ENCODE peak calls at places on chromosomes 6 and 20, in ten cellular contexts. R is dorsolateral prefrontal cortex; C is IMR-90; U is DMS 273 treated with DMSO at 0.1 percent for 48 hours; F is A549; J is effector CD8-positive, alpha-beta T cell; H is T-helper 2 cell treated with Interferon-gamma antibody and Interleukin-4, amounts not matched to agents 5 μg/mL and 100 μg/mL, for 36 hours; Q is KBM-7; Z is H54; X is T follicular helper cell. P is an unnamed sample.
A peak's percentile ranks its signal among the peaks of the same experiment; 100 is the strongest.

GRCh38 chr6:89058627-89059026 is 21.9 kb upstream of the PNRC1 start:
- DNase-seq in U (peak; percentile 29), F (no peak), X (no peak), R (no peak), Q (no peak), J (no peak), C (no peak), H (no peak), Z (no peak), P (peak; percentile 35)

GRCh38 chr6:105424177-105424783 is 21.4 kb upstream of the PREP start:
- DNase-seq in C (peak; percentile 63), X (peak; percentile 33), Q (peak; percentile 84), U (peak; percentile 19), R (peak; percentile 40), F (peak; percentile 31), J (peak; percentile 34), H (peak; percentile 44), Z (no peak), P (peak; percentile 79)

GRCh38 chr20:34773726-34774125 is 51.7 kb downstream of the NCOA6 start:
- DNase-seq in U (no peak), X (no peak), J (no peak), R (no peak), Q (no peak), Z (no peak), C (no peak), F (no peak), H (no peak), P (peak; percentile 59)

GRCh38 chr20:62651285-62652021 is 9.2 kb downstream of the SLCO4A1 start:
- DNase-seq in Z (no peak), C (peak; percentile 49), Q (peak; percentile 90), U (peak; percentile 65), F (no peak), R (no peak), H (peak; percentile 64), J (peak; percentile 69), X (peak; percentile 86), P (no peak)

GRCh38 chr20:63941282-63942060 is 14.7 kb downstream of the UCKL1 start:
- DNase-seq in R (no peak), X (peak; percentile 69), J (peak; percentile 32), C (no peak), U (no peak), Q (peak; percentile 71), F (no peak), H (peak; percentile 70), Z (peak; percentile 59), P (no peak)

GRCh38 chr20:63587781-63588591 is 13.9 kb upstream of the HELZ2 start:
- DNase-seq in U (no peak), X (no peak), Z (no peak), H (no peak), J (no peak), R (no peak), Q (no peak), F (no peak), C (no peak), P (no peak)

GRCh38 chr6:168137024-168137423 is 58.0 kb upstream of the FRMD1 start:
- DNase-seq in F (no peak), U (no peak), R (no peak), Q (no peak), X (no peak), C (no peak), J (no peak), Z (no peak), H (no peak), P (no peak)

GRCh38 chr20:10978713-10979112 is 304.9 kb upstream of the JAG1 start:
- DNase-seq in X (no peak), F (no peak), U (no peak), H (no peak), Q (no peak), Z (no peak), J (no peak), R (no peak), C (no peak), P (no peak)

GRCh38 chr20:31576751-31577150 is 28.3 kb upstream of the ID1 start:
- DNase-seq in U (no peak), J (no peak), R (no peak), H (no peak), X (no peak), C (no peak), F (no peak), Z (no peak), Q (no peak), P (no peak)

GRCh38 chr6:111357680-111358079 is 125.3 kb downstream of the REV3L start:
- DNase-seq in Z (no peak), F (no peak), R (no peak), U (no peak), J (no peak), H (no peak), X (no peak), C (no peak), Q (no peak), P (peak; percentile 24)

GRCh38 chr6:149169761-149170359 is 147.7 kb upstream of the TAB2 start:
- DNase-seq in Q (no peak), U (no peak), Z (peak; percentile 51), C (no peak), F (no peak), R (no peak), J (no peak), H (no peak), X (no peak), P (peak; percentile 62)

GRCh38 chr6:136077834-136078576 is 172.1 kb downstream of the MTFR2 start:
- DNase-seq in H (no peak), X (no peak), Z (no peak), R (no peak), U (no peak), F (no peak), Q (no peak), J (no peak), C (peak; percentile 96), P (peak; percentile 78)

GRCh38 chr6:97594834-97595233 is 311.8 kb upstream of the MMS22L start:
- DNase-seq in C (peak; percentile 84), F (no peak), R (no peak), J (no peak), H (no peak), X (no peak), Z (peak; percentile 0), U (no peak), Q (no peak), P (peak; percentile 0)

GRCh38 chr6:16472349-16473069 is 234.1 kb downstream of the GMPR start:
- DNase-seq in Q (no peak), H (no peak), J (no peak), Z (no peak), R (no peak), F (peak; percentile 4), U (no peak), X (no peak), C (peak; percentile 92), P (peak; percentile 75)

P was measured in adipocyte.